ENCODE peak calls at places on chromosomes 4 and X, in five cellular contexts. One of them, this sample, is unnamed.
A peak's percentile ranks its signal among the peaks of the same experiment; 100 is the strongest.

GRCh38 chr4:956531-957230 is 16.7 kb downstream of the DGKQ start:
- DNase-seq in PC-3: no peak
- DNase-seq in GM23248: no peak
- DNase-seq in PC-9: no peak
- DNase-seq in MM.1S: no peak
- DNase-seq in this sample: no peak

GRCh38 chr4:161841759-161842158 is 322.0 kb downstream of the FSTL5 start:
- DNase-seq in MM.1S: no peak
- DNase-seq in PC-3: peak; percentile 3
- DNase-seq in GM23248: no peak
- DNase-seq in PC-9: no peak
- DNase-seq in this sample: no peak

GRCh38 chr4:163607292-163607691 is 112.8 kb downstream of the TMA16 start:
- DNase-seq in GM23248: no peak
- DNase-seq in PC-3: no peak
- DNase-seq in PC-9: no peak
- DNase-seq in MM.1S: no peak
- DNase-seq in this sample: no peak

GRCh38 chrX:133921764-133922389 is 63.5 kb downstream of the GPC3 start:
- DNase-seq in PC-9: peak; percentile 29
- DNase-seq in MM.1S: peak; percentile 37
- DNase-seq in PC-3: peak; percentile 50
- DNase-seq in GM23248: peak; percentile 26
- DNase-seq in this sample: peak; percentile 78

GRCh38 chrX:9880237-9880636 is 86.9 kb upstream of the CLDN34 start:
- DNase-seq in GM23248: no peak
- DNase-seq in PC-3: no peak
- DNase-seq in MM.1S: no peak
- DNase-seq in PC-9: no peak
- DNase-seq in this sample: no peak

GRCh38 chr4:86233681-86234080 is 126.2 kb downstream of the MAPK10 start:
- DNase-seq in GM23248: peak; percentile 44
- DNase-seq in PC-3: no peak
- DNase-seq in PC-9: peak; percentile 7
- DNase-seq in MM.1S: no peak
- DNase-seq in this sample: no peak

GRCh38 chr4:113146876-113147358 is 97.5 kb downstream of the ANK2 start:
- DNase-seq in PC-3: no peak
- DNase-seq in GM23248: peak; percentile 59
- DNase-seq in MM.1S: peak; percentile 85
- DNase-seq in PC-9: no peak
- DNase-seq in this sample: no peak

GRCh38 chr4:185838104-185838452 is 26.1 kb upstream of the SORBS2 start:
- DNase-seq in PC-9: no peak
- DNase-seq in GM23248: no peak
- DNase-seq in PC-3: no peak
- DNase-seq in MM.1S: no peak
- DNase-seq in this sample: no peak

GRCh38 chr4:169080970-169081369 is 70.9 kb upstream of the CBR4 start:
- DNase-seq in MM.1S: no peak
- DNase-seq in PC-3: peak; percentile 25
- DNase-seq in GM23248: no peak
- DNase-seq in PC-9: no peak
- DNase-seq in this sample: no peak

GRCh38 chr4:33111106-33111505 is 2390.9 kb downstream of the PCDH7 start:
- DNase-seq in PC-3: no peak
- DNase-seq in PC-9: no peak
- DNase-seq in GM23248: peak; percentile 34
- DNase-seq in MM.1S: no peak
- DNase-seq in this sample: no peak

GRCh38 chr4:75724066-75724866 is at the start of gene USO1:
- DNase-seq in MM.1S: peak; percentile 99
- DNase-seq in GM23248: peak; percentile 99
- DNase-seq in PC-3: peak; percentile 95
- DNase-seq in PC-9: peak; percentile 97
- DNase-seq in this sample: peak; percentile 99

GRCh38 chr4:145734576-145735329 is 54.8 kb downstream of the C4orf51 start:
- DNase-seq in PC-9: peak; percentile 87
- DNase-seq in GM23248: peak; percentile 99
- DNase-seq in MM.1S: no peak
- DNase-seq in PC-3: peak; percentile 98
- DNase-seq in this sample: no peak

GRCh38 chr4:1863297-1864033 is 7.5 kb upstream of the LETM1 start:
- DNase-seq in GM23248: no peak
- DNase-seq in MM.1S: no peak
- DNase-seq in PC-9: no peak
- DNase-seq in PC-3: no peak
- DNase-seq in this sample: no peak

GRCh38 chr4:165418116-165418515 is 39.3 kb downstream of the CPE start:
- DNase-seq in PC-3: no peak
- DNase-seq in PC-9: no peak
- DNase-seq in MM.1S: no peak
- DNase-seq in GM23248: no peak
- DNase-seq in this sample: no peak

GRCh38 chrX:65688403-65688881 is 21.0 kb downstream of the MSN start:
- DNase-seq in PC-9: no peak
- DNase-seq in MM.1S: peak; percentile 85
- DNase-seq in GM23248: peak; percentile 78
- DNase-seq in PC-3: no peak
- DNase-seq in this sample: no peak

GRCh38 chr4:4819213-4819606 is 40.3 kb upstream of the MSX1 start:
- DNase-seq in GM23248: no peak
- DNase-seq in MM.1S: no peak
- DNase-seq in PC-9: no peak
- DNase-seq in PC-3: no peak
- DNase-seq in this sample: no peak

GRCh38 chr4:184163813-184164212 is 53.9 kb downstream of the ENPP6 start:
- DNase-seq in PC-9: peak; percentile 27
- DNase-seq in PC-3: peak; percentile 45
- DNase-seq in GM23248: peak; percentile 48
- DNase-seq in MM.1S: no peak
- DNase-seq in this sample: peak; percentile 88

GRCh38 chr4:8613421-8614364 is 21.1 kb downstream of the CPZ start:
- DNase-seq in PC-3: no peak
- DNase-seq in GM23248: no peak
- DNase-seq in MM.1S: no peak
- DNase-seq in PC-9: no peak
- DNase-seq in this sample: no peak

GRCh38 chrX:9285342-9285771 is 179.5 kb upstream of the TBL1X start:
- DNase-seq in PC-3: peak; percentile 32
- DNase-seq in MM.1S: no peak
- DNase-seq in GM23248: no peak
- DNase-seq in PC-9: no peak
- DNase-seq in this sample: no peak

GRCh38 chr4:139696491-139696890 is 30.9 kb downstream of the MGST2 start:
- DNase-seq in MM.1S: no peak
- DNase-seq in PC-9: no peak
- DNase-seq in PC-3: no peak
- DNase-seq in GM23248: no peak
- DNase-seq in this sample: no peak

GRCh38 chrX:12950851-12951589 is 23.9 kb upstream of the TMSB4X start:
- DNase-seq in MM.1S: no peak
- DNase-seq in PC-9: no peak
- DNase-seq in GM23248: peak; percentile 3
- DNase-seq in PC-3: no peak
- DNase-seq in this sample: peak; percentile 74

GRCh38 chrX:46676399-46677351 is 82.2 kb downstream of the SLC9A7 start:
- DNase-seq in MM.1S: no peak
- DNase-seq in PC-3: no peak
- DNase-seq in PC-9: no peak
- DNase-seq in GM23248: no peak
- DNase-seq in this sample: no peak

GRCh38 chr4:7757501-7758443 is 181.9 kb downstream of the AFAP1 start:
- DNase-seq in PC-9: no peak
- DNase-seq in MM.1S: no peak
- DNase-seq in GM23248: no peak
- DNase-seq in PC-3: no peak
- DNase-seq in this sample: peak; percentile 66

GRCh38 chr4:187999406-187999932 is 3.9 kb downstream of the ZFP42 start:
- DNase-seq in PC-3: no peak
- DNase-seq in GM23248: no peak
- DNase-seq in MM.1S: no peak
- DNase-seq in PC-9: no peak
- DNase-seq in this sample: no peak

GRCh38 chr4:56206258-56206657 is 181.0 kb downstream of the AASDH start:
- DNase-seq in GM23248: no peak
- DNase-seq in PC-3: no peak
- DNase-seq in MM.1S: no peak
- DNase-seq in PC-9: no peak
- DNase-seq in this sample: no peak

GRCh38 chr4:154620111-154620510 is 7.7 kb upstream of the FGG start:
- DNase-seq in MM.1S: no peak
- DNase-seq in GM23248: no peak
- DNase-seq in PC-9: no peak
- DNase-seq in PC-3: no peak
- DNase-seq in this sample: no peak

GRCh38 chrX:149499766-149500165 is 5.3 kb downstream of the IDS start:
- DNase-seq in PC-3: no peak
- DNase-seq in GM23248: no peak
- DNase-seq in MM.1S: no peak
- DNase-seq in PC-9: no peak
- DNase-seq in this sample: no peak

GRCh38 chr4:86453044-86453501 is 93.2 kb upstream of the MAPK10 start:
- DNase-seq in MM.1S: no peak
- DNase-seq in PC-9: peak; percentile 62
- DNase-seq in PC-3: peak; percentile 4
- DNase-seq in GM23248: no peak
- DNase-seq in this sample: no peak

GRCh38 chr4:65472531-65472930 is 197.8 kb downstream of the EPHA5 start:
- DNase-seq in GM23248: no peak
- DNase-seq in PC-9: no peak
- DNase-seq in MM.1S: no peak
- DNase-seq in PC-3: no peak
- DNase-seq in this sample: no peak

GRCh38 chr4:71275004-71275403 is 63.8 kb upstream of the SLC4A4 start:
- DNase-seq in PC-9: no peak
- DNase-seq in PC-3: no peak
- DNase-seq in MM.1S: no peak
- DNase-seq in GM23248: no peak
- DNase-seq in this sample: no peak

GRCh38 chr4:1466034-1466960 is 60.1 kb upstream of the NKX1-1 start:
- DNase-seq in MM.1S: no peak
- DNase-seq in GM23248: no peak
- DNase-seq in PC-9: no peak
- DNase-seq in PC-3: no peak
- DNase-seq in this sample: no peak

GRCh38 chrX:103220511-103221406 is 5.9 kb downstream of the BEX4 start:
- DNase-seq in PC-9: peak; percentile 28
- DNase-seq in GM23248: no peak
- DNase-seq in MM.1S: no peak
- DNase-seq in PC-3: no peak
- DNase-seq in this sample: no peak

GRCh38 chr4:3291411-3291968 is 1.3 kb upstream of the RGS12 start:
- DNase-seq in GM23248: no peak
- DNase-seq in PC-9: peak; percentile 72
- DNase-seq in PC-3: peak; percentile 50
- DNase-seq in MM.1S: no peak
- DNase-seq in this sample: peak; percentile 56

DNA sequence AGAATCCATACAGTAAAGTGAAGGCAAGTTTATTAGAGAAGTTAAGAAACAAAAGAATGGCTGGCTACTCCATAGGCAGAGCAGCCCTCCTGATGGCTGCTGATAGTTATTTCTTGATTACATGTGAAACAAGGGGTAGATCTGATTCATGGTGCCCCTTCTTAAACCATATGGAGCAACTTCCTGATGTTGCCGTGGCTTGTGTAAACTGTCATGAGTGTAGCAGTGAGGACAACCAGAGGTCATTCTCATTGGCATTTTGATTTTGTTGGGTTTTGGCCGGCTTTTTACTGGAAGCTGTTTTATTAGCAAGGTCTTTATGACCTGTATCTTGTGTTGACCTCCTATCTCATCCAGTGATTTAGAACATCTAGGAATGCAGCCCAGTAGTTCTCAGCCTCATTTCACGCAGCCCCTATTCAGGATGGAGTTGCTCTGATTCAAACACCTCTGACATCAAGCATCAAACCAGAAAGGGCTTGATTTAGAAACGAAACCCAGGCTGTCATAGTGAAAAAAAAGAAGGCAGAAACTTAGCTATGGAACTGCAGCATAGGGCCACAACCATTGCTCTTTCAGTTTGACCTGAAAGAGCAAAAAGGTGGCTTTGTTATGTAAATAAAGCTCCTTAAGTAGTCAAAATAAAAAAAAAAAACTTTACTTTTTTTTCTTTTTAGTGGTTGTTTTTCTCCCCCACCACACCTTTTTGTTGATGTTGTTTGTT is 37.8 kb downstream of the SPCS3 start:
- DNase-seq in MM.1S: peak; percentile 91
- DNase-seq in GM23248: peak; percentile 4
- DNase-seq in PC-3: no peak
- DNase-seq in PC-9: no peak
- DNase-seq in this sample: no peak
- H2AFZ ChIP-seq in MM.1S: peak overlapping the region; percentile 66
- H2AFZ ChIP-seq in GM23248: no peak overlapping the region
- H2AFZ ChIP-seq in PC-3: no peak overlapping the region
- H2AFZ ChIP-seq in PC-9: no peak overlapping the region
- H2AFZ ChIP-seq in this sample: no peak overlapping the region

DNA sequence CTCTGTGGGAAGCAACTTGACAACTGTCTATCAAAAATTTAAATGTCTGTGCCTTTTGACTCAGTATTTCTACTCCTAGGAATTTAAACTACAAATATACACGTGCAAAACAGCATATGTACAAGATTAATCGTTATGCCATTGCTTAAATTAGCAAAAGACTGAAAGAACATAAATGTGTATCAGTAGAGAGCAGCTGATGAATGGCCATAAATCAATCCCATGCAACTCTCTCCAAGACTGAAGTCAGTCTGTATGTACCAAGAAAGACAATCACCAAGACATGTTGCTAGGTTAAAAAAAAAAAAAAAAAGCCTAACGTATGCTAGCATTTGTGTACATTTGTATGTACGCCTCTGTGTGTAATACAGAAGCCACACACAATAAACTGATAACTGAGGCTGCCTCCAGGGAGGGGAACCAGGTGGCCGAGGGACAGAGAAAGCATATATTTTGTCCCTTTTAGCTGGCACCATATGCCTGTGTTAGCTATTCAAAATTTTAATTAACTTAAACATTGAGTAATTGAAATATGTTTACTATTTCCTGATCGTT is 130.7 kb downstream of the SH3KBP1 start:
- DNase-seq in GM23248: no peak
- DNase-seq in MM.1S: no peak
- DNase-seq in PC-9: no peak
- DNase-seq in PC-3: no peak
- DNase-seq in this sample: no peak
- H3F3A ChIP-seq in GM23248: peaks cover 11% of the 10 kb centered on the region
- H3F3A ChIP-seq in MM.1S: no peaks in the 10 kb centered on the region
- H3F3A ChIP-seq in PC-9: no peaks in the 10 kb centered on the region
- H3F3A ChIP-seq in PC-3: no peaks in the 10 kb centered on the region
- H3F3A ChIP-seq in this sample: no peaks in the 10 kb centered on the region

GRCh38 chr4:115292320-115293092 is 179.1 kb upstream of the NDST4 start:
- DNase-seq in PC-3: no peak
- DNase-seq in PC-9: no peak
- DNase-seq in MM.1S: no peak
- DNase-seq in GM23248: no peak
- DNase-seq in this sample: no peak
- H2AFZ ChIP-seq in PC-3: no peak overlapping the region
- H2AFZ ChIP-seq in PC-9: no peak overlapping the region
- H2AFZ ChIP-seq in MM.1S: peak overlapping the region; percentile 55
- H2AFZ ChIP-seq in GM23248: no peak overlapping the region
- H2AFZ ChIP-seq in this sample: no peak overlapping the region

GRCh38 chrX:24150051-24150790 is 692 bp downstream of the ZFX start:
- DNase-seq in MM.1S: peak; percentile 80
- DNase-seq in PC-3: peak; percentile 79
- DNase-seq in PC-9: peak; percentile 77
- DNase-seq in GM23248: peak; percentile 91
- DNase-seq in this sample: peak; percentile 97
- H3F3A ChIP-seq in MM.1S: peaks cover 30% of the 10 kb centered on the region
- H3F3A ChIP-seq in PC-3: peaks cover 3% of the 10 kb centered on the region
- H3F3A ChIP-seq in PC-9: peaks cover 54% of the 10 kb centered on the region
- H3F3A ChIP-seq in GM23248: peaks cover 48% of the 10 kb centered on the region
- H3F3A ChIP-seq in this sample: peaks cover 61% of the 10 kb centered on the region

This sample was measured in neural progenitor cell.